ENCODE peak calls at places on chromosomes 2 and 18, in five cellular contexts. One of them, this sample, is unnamed.

GRCh38 chr2:10891391-10891790 is 20.3 kb upstream of the KCNF1 start:
- DNase-seq in fibroblast of lung: no peak
- DNase-seq in astrocyte: no peak
- DNase-seq in HCT116: no peak
- DNase-seq in SK-N-SH: no peak
- DNase-seq in this sample: no peak

GRCh38 chr2:38947241-38948239 is 57.9 kb downstream of the ARHGEF33 start:
- DNase-seq in fibroblast of lung: peak; percentile 70
- DNase-seq in astrocyte: peak; percentile 52
- DNase-seq in HCT116: peak; percentile 82
- DNase-seq in SK-N-SH: peak; percentile 84
- DNase-seq in this sample: peak; percentile 80

GRCh38 chr2:231541605-231542509 is 11.6 kb upstream of the NMUR1 start:
- DNase-seq in HCT116: no peak
- DNase-seq in astrocyte: no peak
- DNase-seq in SK-N-SH: no peak
- DNase-seq in fibroblast of lung: no peak
- DNase-seq in this sample: no peak

GRCh38 chr2:217937446-217937845 is 65.3 kb downstream of the TNS1 start:
- DNase-seq in fibroblast of lung: peak; percentile 60
- DNase-seq in astrocyte: no peak
- DNase-seq in HCT116: no peak
- DNase-seq in SK-N-SH: peak; percentile 71
- DNase-seq in this sample: no peak

GRCh38 chr2:179049546-179050311 is at the start of gene CCDC141:
- DNase-seq in fibroblast of lung: no peak
- DNase-seq in astrocyte: no peak
- DNase-seq in SK-N-SH: peak; percentile 23
- DNase-seq in HCT116: no peak
- DNase-seq in this sample: no peak

GRCh38 chr2:133303150-133303549 is 265.1 kb downstream of the NCKAP5 start:
- DNase-seq in HCT116: no peak
- DNase-seq in fibroblast of lung: peak; percentile 47
- DNase-seq in SK-N-SH: no peak
- DNase-seq in astrocyte: peak; percentile 29
- DNase-seq in this sample: peak; percentile 48

GRCh38 chr2:231684314-231685223 is 23.8 kb upstream of the PTMA start:
- DNase-seq in fibroblast of lung: no peak
- DNase-seq in SK-N-SH: no peak
- DNase-seq in astrocyte: no peak
- DNase-seq in HCT116: no peak
- DNase-seq in this sample: no peak

GRCh38 chr2:79876430-79876829 is 363.6 kb downstream of the CTNNA2 start:
- DNase-seq in HCT116: no peak
- DNase-seq in SK-N-SH: peak; percentile 66
- DNase-seq in fibroblast of lung: peak; percentile 7
- DNase-seq in astrocyte: no peak
- DNase-seq in this sample: peak; percentile 24

GRCh38 chr18:77366725-77367641 is 117.3 kb downstream of the GALR1 start:
- DNase-seq in fibroblast of lung: peak; percentile 41
- DNase-seq in SK-N-SH: peak; percentile 39
- DNase-seq in astrocyte: peak; percentile 23
- DNase-seq in HCT116: no peak
- DNase-seq in this sample: peak; percentile 1

GRCh38 chr2:3073196-3073595 is 304.4 kb downstream of the EIPR1 start:
- DNase-seq in astrocyte: no peak
- DNase-seq in HCT116: no peak
- DNase-seq in SK-N-SH: peak; percentile 76
- DNase-seq in fibroblast of lung: no peak
- DNase-seq in this sample: no peak

GRCh38 chr2:56108806-56109205 is 75.0 kb upstream of the CCDC85A start:
- DNase-seq in fibroblast of lung: no peak
- DNase-seq in SK-N-SH: no peak
- DNase-seq in HCT116: no peak
- DNase-seq in astrocyte: no peak
- DNase-seq in this sample: no peak

GRCh38 chr18:62621546-62621945 is 93.8 kb upstream of the PHLPP1 start:
- DNase-seq in fibroblast of lung: peak; percentile 31
- DNase-seq in HCT116: no peak
- DNase-seq in astrocyte: peak; percentile 14
- DNase-seq in SK-N-SH: no peak
- DNase-seq in this sample: peak; percentile 51

GRCh38 chr2:64228126-64228678 is 84.0 kb upstream of the PELI1 start:
- DNase-seq in fibroblast of lung: peak; percentile 69
- DNase-seq in HCT116: peak; percentile 15
- DNase-seq in astrocyte: peak; percentile 51
- DNase-seq in SK-N-SH: peak; percentile 80
- DNase-seq in this sample: peak; percentile 84
- H3K9ac ChIP-seq in fibroblast of lung: no peak overlapping the region
- H3K9ac ChIP-seq in HCT116: peak overlapping the region; percentile 17
- H3K9ac ChIP-seq in astrocyte: peak overlapping the region; percentile 57
- H3K9ac ChIP-seq in SK-N-SH: no peak overlapping the region
- H3K9ac ChIP-seq in this sample: peak overlapping the region; percentile 67

DNA sequence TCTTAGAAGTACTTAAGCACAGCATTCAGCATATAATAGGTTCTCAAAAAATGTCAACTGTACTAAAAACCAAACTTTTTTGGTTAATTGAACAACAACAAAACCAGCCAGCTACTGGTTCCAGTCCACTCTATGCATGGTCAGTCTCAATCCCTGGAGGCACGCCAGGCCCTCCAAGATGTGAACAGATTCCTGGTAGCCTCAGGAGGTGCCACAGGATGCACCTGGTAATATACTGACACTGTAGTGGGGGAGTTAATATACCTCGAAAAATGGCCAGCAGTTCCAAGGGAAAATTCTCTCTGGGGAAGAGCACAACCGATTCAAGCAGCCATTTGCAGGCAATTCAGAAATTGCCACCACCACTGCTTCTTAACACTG is 3.6 kb downstream of the MGAT4A start:
- DNase-seq in SK-N-SH: no peak
- DNase-seq in fibroblast of lung: no peak
- DNase-seq in HCT116: no peak
- DNase-seq in astrocyte: no peak
- DNase-seq in this sample: no peak
- H3K4me3 ChIP-seq in SK-N-SH: no peak overlapping the region
- H3K4me3 ChIP-seq in fibroblast of lung: no peak overlapping the region
- H3K4me3 ChIP-seq in HCT116: no peak overlapping the region
- H3K4me3 ChIP-seq in astrocyte: no peak overlapping the region
- H3K4me3 ChIP-seq in this sample: no peak overlapping the region

DNA sequence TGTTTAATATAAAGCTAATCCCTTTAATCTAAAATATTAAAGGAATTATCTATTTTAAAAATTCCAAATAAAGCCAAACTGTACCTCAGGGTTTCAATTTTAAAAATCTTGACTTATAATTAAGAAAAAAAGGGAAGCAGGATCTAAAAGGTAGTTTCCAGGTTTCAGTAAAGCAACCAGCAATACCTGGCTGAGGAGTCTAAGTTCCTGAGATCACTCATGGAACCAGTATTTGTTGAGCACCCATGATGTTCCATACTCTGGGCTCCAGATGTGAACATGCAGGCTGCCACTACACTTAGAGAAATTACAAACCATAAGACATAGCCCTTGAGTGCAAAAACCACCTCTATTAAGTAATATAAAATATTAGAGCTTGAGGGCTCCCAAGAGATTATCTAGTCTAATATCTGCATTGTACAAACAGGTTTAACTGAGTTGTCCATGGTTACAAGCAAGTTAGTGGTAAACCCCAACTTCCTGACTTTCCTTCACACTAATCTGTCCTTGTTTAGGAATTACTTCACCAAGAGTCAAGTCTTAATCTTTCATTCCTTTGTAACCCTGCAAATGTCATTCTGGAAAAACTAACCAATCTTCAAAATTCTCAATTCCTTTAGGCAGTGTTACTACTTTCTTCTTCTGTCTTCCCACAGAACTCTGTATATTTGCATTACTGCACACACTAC is 49.2 kb downstream of the CLASP1 start:
- DNase-seq in fibroblast of lung: peak; percentile 27
- DNase-seq in HCT116: no peak
- DNase-seq in astrocyte: peak; percentile 27
- DNase-seq in SK-N-SH: no peak
- DNase-seq in this sample: no peak
- H3K4me1 ChIP-seq in fibroblast of lung: no peaks in the 10 kb centered on the region
- H3K4me1 ChIP-seq in HCT116: peaks cover 11% of the 10 kb centered on the region
- H3K4me1 ChIP-seq in astrocyte: peaks cover 8% of the 10 kb centered on the region
- H3K4me1 ChIP-seq in SK-N-SH: peaks cover 20% of the 10 kb centered on the region
- H3K4me1 ChIP-seq in this sample: peaks cover 13% of the 10 kb centered on the region

GRCh38 chr18:995641-996040 is 91.0 kb downstream of the ADCYAP1 start:
- DNase-seq in SK-N-SH: no peak
- DNase-seq in HCT116: no peak
- DNase-seq in fibroblast of lung: peak; percentile 93
- DNase-seq in astrocyte: peak; percentile 91
- DNase-seq in this sample: peak; percentile 53
- H3K9ac ChIP-seq in SK-N-SH: no peak overlapping the region
- H3K9ac ChIP-seq in HCT116: no peak overlapping the region
- H3K9ac ChIP-seq in fibroblast of lung: no peak overlapping the region
- H3K9ac ChIP-seq in astrocyte: no peak overlapping the region
- H3K9ac ChIP-seq in this sample: no peak overlapping the region

GRCh38 chr18:12048010-12048826 is 45.4 kb upstream of the ANKRD62 start:
- DNase-seq in HCT116: no peak
- DNase-seq in SK-N-SH: no peak
- DNase-seq in astrocyte: no peak
- DNase-seq in fibroblast of lung: no peak
- DNase-seq in this sample: no peak
- H3K4me3 ChIP-seq in HCT116: no peak overlapping the region
- H3K4me3 ChIP-seq in SK-N-SH: no peak overlapping the region
- H3K4me3 ChIP-seq in astrocyte: no peak overlapping the region
- H3K4me3 ChIP-seq in fibroblast of lung: peak overlapping the region; percentile 17
- H3K4me3 ChIP-seq in this sample: no peak overlapping the region

GRCh38 chr2:67215636-67216035 is 181.5 kb upstream of the ETAA1 start:
- DNase-seq in fibroblast of lung: no peak
- DNase-seq in SK-N-SH: no peak
- DNase-seq in HCT116: no peak
- DNase-seq in astrocyte: no peak
- DNase-seq in this sample: no peak

GRCh38 chr2:67214585-67215184 is 182.4 kb upstream of the ETAA1 start:
- DNase-seq in astrocyte: no peak
- DNase-seq in SK-N-SH: peak; percentile 8
- DNase-seq in HCT116: no peak
- DNase-seq in fibroblast of lung: no peak
- DNase-seq in this sample: no peak

GRCh38 chr2:67213270-67213670 is 183.9 kb upstream of the ETAA1 start:
- DNase-seq in HCT116: no peak
- DNase-seq in fibroblast of lung: no peak
- DNase-seq in astrocyte: no peak
- DNase-seq in SK-N-SH: peak; percentile 43
- DNase-seq in this sample: no peak

GRCh38 chr2:67215214-67215613 is 181.9 kb upstream of the ETAA1 start:
- DNase-seq in fibroblast of lung: peak; percentile 56
- DNase-seq in SK-N-SH: peak; percentile 69
- DNase-seq in astrocyte: peak; percentile 42
- DNase-seq in HCT116: no peak
- DNase-seq in this sample: peak; percentile 40

GRCh38 chr2:67213677-67214402 is 183.3 kb upstream of the ETAA1 start:
- DNase-seq in HCT116: no peak
- DNase-seq in SK-N-SH: peak; percentile 41
- DNase-seq in astrocyte: no peak
- DNase-seq in fibroblast of lung: no peak
- DNase-seq in this sample: no peak
- H3K4me1 ChIP-seq in HCT116: no peaks in the 10 kb centered on the region
- H3K4me1 ChIP-seq in SK-N-SH: peaks cover 12% of the 10 kb centered on the region
- H3K4me1 ChIP-seq in astrocyte: no peaks in the 10 kb centered on the region
- H3K4me1 ChIP-seq in fibroblast of lung: peaks cover 6% of the 10 kb centered on the region
- H3K4me1 ChIP-seq in this sample: no peaks in the 10 kb centered on the region

GRCh38 chr2:20150110-20150706 is 74.7 kb downstream of the SDC1 start:
- DNase-seq in SK-N-SH: no peak
- DNase-seq in HCT116: no peak
- DNase-seq in fibroblast of lung: no peak
- DNase-seq in astrocyte: no peak
- DNase-seq in this sample: no peak
- H3K9ac ChIP-seq in SK-N-SH: no peak overlapping the region
- H3K9ac ChIP-seq in HCT116: no peak overlapping the region
- H3K9ac ChIP-seq in fibroblast of lung: no peak overlapping the region
- H3K9ac ChIP-seq in astrocyte: no peak overlapping the region
- H3K9ac ChIP-seq in this sample: no peak overlapping the region

GRCh38 chr2:6312377-6312776 is 553.3 kb downstream of the CMPK2 start:
- DNase-seq in astrocyte: no peak
- DNase-seq in SK-N-SH: no peak
- DNase-seq in HCT116: no peak
- DNase-seq in fibroblast of lung: no peak
- DNase-seq in this sample: no peak

GRCh38 chr2:6310910-6311215 is 554.8 kb downstream of the CMPK2 start:
- DNase-seq in fibroblast of lung: no peak
- DNase-seq in SK-N-SH: no peak
- DNase-seq in astrocyte: no peak
- DNase-seq in HCT116: no peak
- DNase-seq in this sample: no peak

GRCh38 chr2:6310186-6310909 is 555.4 kb downstream of the CMPK2 start:
- DNase-seq in SK-N-SH: peak; percentile 73
- DNase-seq in fibroblast of lung: no peak
- DNase-seq in astrocyte: no peak
- DNase-seq in HCT116: no peak
- DNase-seq in this sample: no peak

GRCh38 chr2:6309415-6310185 is 556.1 kb downstream of the CMPK2 start:
- DNase-seq in SK-N-SH: peak; percentile 64
- DNase-seq in fibroblast of lung: no peak
- DNase-seq in HCT116: no peak
- DNase-seq in astrocyte: no peak
- DNase-seq in this sample: no peak

DNA sequence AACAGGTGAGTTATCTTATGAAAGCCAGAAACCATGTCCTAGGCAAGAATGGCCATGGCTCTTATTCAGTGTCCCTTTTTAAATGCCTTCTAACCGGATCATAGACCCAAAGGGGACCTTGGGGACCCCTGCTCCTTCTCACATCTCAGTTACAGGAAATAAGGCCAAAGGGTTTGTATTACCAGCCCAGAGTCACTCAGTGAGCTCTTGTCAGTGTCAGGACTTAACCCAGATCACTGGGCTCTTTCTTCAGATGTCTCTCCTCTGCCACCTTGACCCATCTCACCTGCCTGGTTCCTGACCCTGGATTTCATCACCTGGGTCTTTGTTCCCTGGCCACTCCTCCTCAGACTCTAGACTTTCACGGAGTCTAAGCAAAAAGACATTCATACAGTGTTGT is 556.7 kb downstream of the CMPK2 start:
- DNase-seq in astrocyte: no peak
- DNase-seq in HCT116: no peak
- DNase-seq in fibroblast of lung: no peak
- DNase-seq in SK-N-SH: no peak
- DNase-seq in this sample: no peak
- H3K4me3 ChIP-seq in astrocyte: no peak overlapping the region
- H3K4me3 ChIP-seq in HCT116: no peak overlapping the region
- H3K4me3 ChIP-seq in fibroblast of lung: no peak overlapping the region
- H3K4me3 ChIP-seq in SK-N-SH: no peak overlapping the region
- H3K4me3 ChIP-seq in this sample: no peak overlapping the region

This sample was measured in adipocyte.